ENCODE peak calls at places on chromosomes 1 and 21, in four cellular contexts. Y is K562, O is GM12878, B is HepG2. A is an unnamed sample.

GRCh38 chr1:15523104-15523921 is 702 bp downstream of the CASP9 start:
- DNase-seq in Y (no peak), O (no peak), B (no peak), A (no peak)

GRCh38 chr1:70008658-70009057 is 196.7 kb downstream of the LRRC40 start:
- DNase-seq in Y (no peak), O (no peak), B (no peak), A (no peak)

GRCh38 chr1:209434631-209435217 is 148.8 kb upstream of the CAMK1G start:
- DNase-seq in Y (no peak), O (no peak), B (no peak), A (no peak)

GRCh38 chr1:186745531-186746146 is 65.4 kb upstream of the PTGS2 start:
- DNase-seq in Y (no peak), O (no peak), B (no peak), A (no peak)

GRCh38 chr1:22635436-22635835 is 992 bp upstream of the C1QA start:
- DNase-seq in Y (no peak), O (no peak), B (no peak), A (no peak)

GRCh38 chr1:230943048-230943593 is 35.5 kb downstream of the TTC13 start:
- DNase-seq in Y (no peak), O (no peak), B (no peak), A (no peak)

GRCh38 chr1:56797079-56797685 is 22.0 kb downstream of the FYB2 start:
- DNase-seq in Y (no peak), O (no peak), B (no peak), A (no peak)

GRCh38 chr1:3219005-3219724 is 150.2 kb downstream of the PRDM16 start:
- DNase-seq in Y (no peak), O (no peak), B (peak; percentile 89), A (no peak)

GRCh38 chr1:110324667-110325066 is 14.5 kb upstream of the RBM15 start:
- DNase-seq in Y (no peak), O (no peak), B (no peak), A (no peak)

GRCh38 chr1:87104945-87105344 is 190.5 kb downstream of the HS2ST1 start:
- DNase-seq in Y (no peak), O (no peak), B (no peak), A (no peak)
- TF ChIP-seq SP1 in Y (no peak), O (no peak), B (no peak), A (no peak)

DNA sequence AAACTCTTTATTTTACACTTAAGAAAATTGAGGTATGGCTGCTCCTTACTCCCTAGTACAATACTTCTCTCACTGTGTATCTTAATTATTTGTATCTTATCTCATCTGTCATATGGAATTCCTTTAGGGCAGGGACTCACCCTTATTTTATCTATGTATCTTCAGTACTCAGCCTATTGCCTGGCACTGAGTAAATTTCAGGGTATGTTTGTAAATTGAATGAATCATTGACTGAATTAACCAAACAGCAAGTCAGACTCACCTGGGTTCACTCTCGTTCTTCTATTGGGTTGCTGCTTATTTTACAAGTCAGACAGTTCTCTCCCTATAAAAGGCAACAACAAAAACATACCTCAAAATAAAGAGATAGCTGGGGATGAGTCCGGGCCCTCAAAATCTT is 63.8 kb downstream of the LAMC1 start:
- DNase-seq in Y (no peak), O (no peak), B (no peak), A (no peak)
- TF ChIP-seq FOXM1 in Y (no peak), O (no peak), B (no peak), A (no peak)

GRCh38 chr1:228902781-228903572 is 167.7 kb downstream of the RHOU start:
- DNase-seq in Y (no peak), O (no peak), B (peak; percentile 91), A (no peak)
- TF ChIP-seq SP1 in Y (no peak), O (no peak), B (no peak), A (no peak)

GRCh38 chr21:22342855-22343254 is 1344.6 kb downstream of the NCAM2 start:
- DNase-seq in Y (no peak), O (no peak), B (no peak), A (no peak)

GRCh38 chr21:22345624-22346023 is 1347.4 kb downstream of the NCAM2 start:
- DNase-seq in Y (no peak), O (no peak), B (no peak), A (no peak)

GRCh38 chr21:22343721-22344120 is 1345.5 kb downstream of the NCAM2 start:
- DNase-seq in Y (no peak), O (no peak), B (no peak), A (no peak)

GRCh38 chr21:22346576-22346975 is 1348.4 kb downstream of the NCAM2 start:
- DNase-seq in Y (no peak), O (no peak), B (no peak), A (no peak)

GRCh38 chr21:22343303-22343702 is 1345.1 kb downstream of the NCAM2 start:
- DNase-seq in Y (no peak), O (no peak), B (no peak), A (no peak)
- TF ChIP-seq FOXM1 in Y (no peak), O (no peak), B (no peak), A (no peak)

DNA sequence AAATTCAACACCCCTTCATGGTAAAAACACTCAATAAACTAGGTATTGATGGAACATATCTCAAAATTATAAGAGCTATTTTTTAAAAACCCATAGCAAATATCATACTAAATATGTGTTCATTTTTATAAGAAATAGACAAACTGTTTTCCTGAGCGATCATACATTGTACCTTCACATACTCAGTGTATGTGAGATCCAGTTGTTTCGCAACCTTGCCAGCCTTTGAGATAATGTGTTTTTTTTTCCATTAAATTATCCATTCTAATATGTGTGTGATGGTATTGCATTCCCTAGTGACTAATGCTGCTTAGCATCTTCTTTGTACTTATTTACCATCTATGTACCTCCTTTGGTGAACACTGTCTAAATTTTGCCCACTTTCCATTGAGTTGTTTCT is 47.1 kb downstream of the CFH start:
- DNase-seq in Y (no peak), O (no peak), B (no peak), A (no peak)
- TF ChIP-seq SP1 in Y (no peak), O (no peak), B (no peak), A (no peak)

DNA sequence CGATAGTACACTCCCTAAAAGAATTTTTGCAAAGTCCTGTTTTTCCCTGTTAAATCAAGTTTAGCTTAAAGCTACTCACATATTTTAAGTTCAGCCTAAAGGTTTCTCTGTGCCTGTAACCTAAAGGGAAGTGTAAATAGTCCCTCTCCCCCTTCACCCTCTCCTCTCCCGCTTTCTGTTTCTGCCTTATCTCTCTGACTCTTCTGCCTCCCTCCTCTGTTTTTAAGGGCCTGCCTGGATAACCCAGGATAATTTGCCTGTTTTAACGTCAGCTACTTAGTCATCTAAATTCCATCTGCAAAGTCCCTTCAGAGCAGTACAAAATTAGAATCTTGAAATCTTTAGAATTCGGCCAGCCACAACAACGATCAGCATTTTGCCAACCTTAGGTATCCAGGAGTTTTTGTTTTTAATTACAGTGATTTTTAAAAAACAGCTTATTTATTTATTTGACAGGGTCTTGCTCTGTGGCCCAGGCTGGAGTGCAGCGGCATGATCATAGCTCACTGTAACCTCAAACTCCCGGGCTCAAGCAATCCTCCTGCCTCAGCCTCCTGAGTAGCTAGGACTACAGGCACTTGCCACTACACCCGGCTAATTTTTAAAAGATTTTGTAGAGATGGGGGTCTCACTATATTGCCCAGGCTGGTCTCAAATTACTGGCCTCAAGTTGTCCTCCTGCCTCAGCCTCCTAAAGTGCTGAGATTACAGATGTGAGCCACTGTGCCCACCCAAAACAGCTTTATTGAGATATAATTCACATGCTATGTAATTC is 92.4 kb downstream of the NID1 start:
- DNase-seq in Y (no peak), O (no peak), B (no peak), A (no peak)
- TF ChIP-seq FOXM1 in Y (no peak), O (peak; percentile 11), B (no peak), A (no peak)

GRCh38 chr1:219126267-219126862 is 47.3 kb upstream of the LYPLAL1 start:
- DNase-seq in Y (no peak), O (no peak), B (no peak), A (no peak)
- TF ChIP-seq SP1 in Y (no peak), O (no peak), B (no peak), A (no peak)

DNA sequence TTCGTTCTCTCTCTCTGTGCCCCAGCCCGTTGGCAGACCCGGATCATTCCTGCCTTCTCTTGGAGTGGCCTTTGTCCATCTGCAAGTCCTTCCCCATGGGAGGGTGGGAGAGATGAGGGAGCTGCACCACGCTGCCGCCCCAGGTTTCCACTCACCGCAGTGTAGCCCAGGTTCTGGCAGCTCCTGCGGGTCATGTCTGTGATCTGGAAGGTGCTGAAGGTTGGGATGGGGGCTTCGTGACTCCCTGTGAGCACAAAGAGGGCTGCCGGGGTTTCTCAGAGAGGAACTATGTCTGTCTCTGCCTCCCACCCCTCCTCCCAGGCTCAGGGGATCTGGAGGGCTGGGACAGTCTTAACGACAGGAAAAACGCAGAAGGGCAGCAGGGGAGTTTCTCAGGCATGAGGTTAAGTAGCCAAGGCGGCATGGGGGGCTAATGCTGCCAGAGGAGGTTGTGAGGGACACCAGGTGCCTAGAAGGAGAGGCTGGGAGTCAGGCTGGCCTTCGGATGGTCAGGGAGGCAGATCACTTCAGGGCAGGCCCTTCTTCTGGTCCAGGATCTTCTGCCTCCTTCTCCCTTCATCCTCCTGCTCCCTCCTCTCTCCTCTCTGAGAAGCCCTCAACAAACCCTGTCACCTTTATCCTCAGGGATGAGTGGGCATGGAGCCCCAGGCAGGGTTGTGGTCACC is 654 bp downstream of the SH2D2A start:
- DNase-seq in Y (no peak), O (no peak), B (no peak), A (no peak)
- TF ChIP-seq FOXM1 in Y (no peak), O (no peak), B (no peak), A (no peak)

GRCh38 chr21:29133796-29134195 is 3.4 kb downstream of the MAP3K7CL start:
- DNase-seq in Y (no peak), O (no peak), B (no peak), A (no peak)
- TF ChIP-seq SP1 in Y (no peak), O (no peak), B (no peak), A (no peak)